ENCODE peak calls at places on chromosomes 3 and 15, in five cellular contexts. B is pancreas, R is IMR-90, Z is HCT116, W is spleen. A is an unnamed sample.
A peak's percentile ranks its signal among the peaks of the same experiment; 100 is the strongest.

GRCh38 chr3:64518950-64519349 is 168.8 kb downstream of the ADAMTS9 start:
- DNase-seq in R (peak; percentile 41), Z (no peak), W (no peak), B (no peak), A (no peak)

GRCh38 chr3:17810759-17811158 is 68.3 kb upstream of the TBC1D5 start:
- DNase-seq in B (no peak), Z (peak; percentile 13), W (no peak), R (peak; percentile 37), A (no peak)

GRCh38 chr3:73786346-73786807 is 161.6 kb upstream of the PDZRN3 start:
- DNase-seq in R (peak; percentile 97), B (no peak), Z (no peak), W (no peak), A (no peak)

GRCh38 chr3:139655880-139656279 is 21.9 kb downstream of the NMNAT3 start:
- DNase-seq in B (no peak), W (no peak), Z (no peak), R (no peak), A (no peak)

GRCh38 chr3:126621171-126621570 is 33.8 kb downstream of the TXNRD3 start:
- DNase-seq in B (no peak), W (no peak), Z (no peak), R (peak; percentile 58), A (no peak)

GRCh38 chr15:69648775-69649735 is 196.4 kb downstream of the RPLP1 start:
- DNase-seq in W (no peak), Z (no peak), R (no peak), B (no peak), A (no peak)

GRCh38 chr3:97235179-97235578 is 420.8 kb downstream of the EPHA6 start:
- DNase-seq in Z (no peak), R (no peak), B (no peak), W (no peak), A (no peak)

GRCh38 chr15:73838795-73839565 is 34.4 kb upstream of the TBC1D21 start:
- DNase-seq in B (peak; percentile 42), W (no peak), R (no peak), Z (no peak), A (peak; percentile 54)

GRCh38 chr3:98058244-98058960 is 23.3 kb upstream of the GABRR3 start:
- DNase-seq in B (no peak), W (no peak), Z (no peak), R (no peak), A (no peak)

GRCh38 chr3:15812183-15812582 is 14.4 kb upstream of the ANKRD28 start:
- DNase-seq in B (no peak), W (no peak), R (peak; percentile 36), Z (no peak), A (no peak)

GRCh38 chr3:128523591-128523990 is 30.6 kb upstream of the GATA2 start:
- DNase-seq in Z (no peak), B (no peak), R (no peak), W (no peak), A (no peak)

GRCh38 chr15:100284701-100285100 is 57.1 kb downstream of the ADAMTS17 start:
- DNase-seq in B (peak; percentile 47), R (no peak), Z (no peak), W (no peak), A (peak; percentile 68)

GRCh38 chr3:19652336-19652735 is 281.7 kb downstream of the EFHB start:
- DNase-seq in Z (no peak), B (no peak), W (no peak), R (no peak), A (no peak)

GRCh38 chr3:152941825-152942224 is 106.9 kb downstream of the P2RY1 start:
- DNase-seq in W (no peak), B (no peak), R (no peak), Z (no peak), A (no peak)

GRCh38 chr3:152937234-152937633 is 102.3 kb downstream of the P2RY1 start:
- DNase-seq in R (no peak), Z (no peak), W (no peak), B (no peak), A (no peak)

GRCh38 chr3:152943645-152944044 is 108.7 kb downstream of the P2RY1 start:
- DNase-seq in B (no peak), R (no peak), Z (peak; percentile 33), W (no peak), A (no peak)

GRCh38 chr3:152942366-152942765 is 107.4 kb downstream of the P2RY1 start:
- DNase-seq in W (no peak), Z (no peak), R (no peak), B (no peak), A (no peak)

DNA sequence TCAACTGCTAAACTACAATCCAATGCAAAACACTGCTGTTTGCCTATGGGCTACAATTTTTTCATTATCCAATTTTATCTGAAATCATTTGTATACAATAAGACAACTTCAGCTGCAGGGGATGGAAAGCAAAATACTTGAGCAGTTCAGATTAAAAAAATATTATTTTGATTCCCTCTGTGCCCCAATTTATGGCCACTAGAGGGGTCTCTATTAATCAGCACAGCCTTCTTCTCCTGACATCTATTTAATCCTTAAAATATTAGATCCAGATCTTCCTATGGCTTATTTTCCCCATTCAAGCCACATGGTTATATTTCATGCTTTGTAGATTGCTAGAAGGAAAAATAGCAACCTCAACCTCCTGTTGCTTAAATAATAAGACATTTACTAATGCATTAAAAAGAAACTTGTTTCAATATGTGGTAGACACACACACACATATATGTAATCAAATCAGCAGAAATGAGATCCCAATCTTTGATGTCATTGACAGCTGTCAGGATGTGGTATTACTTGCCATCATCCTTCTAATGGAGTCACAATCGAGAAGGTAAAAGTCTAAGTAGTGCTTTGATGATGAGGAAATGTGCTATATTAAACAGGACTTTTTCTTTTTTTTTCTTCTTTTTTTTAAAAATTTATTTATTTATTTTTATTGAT is 104.2 kb downstream of the P2RY1 start:
- DNase-seq in B (no peak), Z (no peak), W (no peak), R (no peak), A (no peak)
- TF ChIP-seq CTCF in B (no peak), Z (peak; percentile 5), W (no peak), R (no peak), A (no peak)

GRCh38 chr3:156551746-156552145 is 3.2 kb downstream of the SSR3 start:
- DNase-seq in W (no peak), R (peak; percentile 89), B (no peak), Z (no peak), A (no peak)

GRCh38 chr3:156551261-156551660 is 3.7 kb downstream of the SSR3 start:
- DNase-seq in W (no peak), Z (no peak), B (no peak), R (peak; percentile 69), A (no peak)

GRCh38 chr3:156552973-156553372 is 1.9 kb downstream of the SSR3 start:
- DNase-seq in W (no peak), Z (no peak), R (no peak), B (no peak), A (no peak)

GRCh38 chr3:156547637-156548036 is 7.3 kb downstream of the SSR3 start:
- DNase-seq in B (no peak), R (peak; percentile 56), W (no peak), Z (no peak), A (peak; percentile 41)

GRCh38 chr3:156548041-156548687 is 6.8 kb downstream of the SSR3 start:
- DNase-seq in W (no peak), R (no peak), Z (no peak), B (no peak), A (no peak)
- H3K4me1 ChIP-seq in W (peaks cover 87% of the 10 kb centered on the region), R (peaks cover 14% of the 10 kb centered on the region), Z (peaks cover 3% of the 10 kb centered on the region), B (peaks cover 24% of the 10 kb centered on the region), A (peaks cover 55% of the 10 kb centered on the region)

GRCh38 chr15:85800460-85801123 is 5.9 kb upstream of the KLHL25 start:
- DNase-seq in W (no peak), Z (peak; percentile 78), B (peak; percentile 92), R (peak; percentile 61), A (no peak)
- TF ChIP-seq CTCF in W (no peak), Z (peak; percentile 38), B (peak; percentile 37), R (no peak), A (no peak)

DNA sequence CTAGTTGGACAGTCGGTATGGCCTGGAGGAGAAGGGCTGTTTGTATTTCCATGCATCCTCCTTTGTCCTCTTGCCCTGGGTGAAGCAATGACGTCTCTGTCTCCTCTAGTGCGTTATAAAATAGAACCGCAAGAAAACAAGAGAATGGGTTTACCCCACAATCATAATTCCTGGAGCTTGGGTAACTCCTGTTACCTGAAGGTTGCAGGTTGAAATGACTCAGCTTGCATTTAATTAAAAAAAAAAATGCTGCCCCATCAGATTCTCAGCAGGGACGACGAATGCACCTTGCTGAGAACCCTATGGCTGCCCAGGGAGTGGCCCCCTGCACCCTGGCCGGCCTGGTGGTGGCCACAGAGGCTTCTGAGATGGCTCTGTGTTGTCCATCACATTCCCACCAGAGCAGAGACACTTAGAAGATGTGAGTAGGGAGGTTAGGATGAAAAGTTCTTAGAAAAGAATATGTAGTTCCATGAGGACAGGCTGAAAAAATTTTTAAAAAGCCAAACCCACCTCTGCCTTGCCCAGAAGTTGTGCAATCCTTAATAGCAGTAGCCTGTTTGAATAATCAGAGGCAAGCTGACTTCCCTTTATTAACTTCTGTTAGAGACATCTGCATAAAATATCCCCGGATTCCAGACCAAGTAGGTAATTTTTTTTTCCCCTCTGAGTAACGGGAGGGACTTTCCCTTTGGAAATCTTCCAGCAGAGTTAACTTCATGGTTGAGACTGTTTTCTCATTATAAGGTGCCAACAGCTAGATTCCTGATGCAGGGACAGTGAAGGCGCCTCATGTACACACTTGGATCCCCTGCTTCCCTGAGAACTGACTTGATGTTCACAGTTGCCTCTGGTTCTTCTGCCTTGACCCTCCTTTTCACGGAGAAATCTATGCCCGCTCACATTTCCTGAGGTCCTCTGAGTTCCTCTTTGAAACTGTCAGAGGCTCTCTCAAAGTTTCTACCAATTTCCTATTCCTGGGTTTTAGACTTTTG is 227.9 kb upstream of the BHLHE40 start:
- DNase-seq in B (no peak), W (no peak), Z (no peak), R (peak; percentile 87), A (no peak)
- H3K4me1 ChIP-seq in B (peaks cover 8% of the 10 kb centered on the region), W (peaks cover 72% of the 10 kb centered on the region), Z (no peaks in the 10 kb centered on the region), R (peaks cover 10% of the 10 kb centered on the region), A (peaks cover 23% of the 10 kb centered on the region)

DNA sequence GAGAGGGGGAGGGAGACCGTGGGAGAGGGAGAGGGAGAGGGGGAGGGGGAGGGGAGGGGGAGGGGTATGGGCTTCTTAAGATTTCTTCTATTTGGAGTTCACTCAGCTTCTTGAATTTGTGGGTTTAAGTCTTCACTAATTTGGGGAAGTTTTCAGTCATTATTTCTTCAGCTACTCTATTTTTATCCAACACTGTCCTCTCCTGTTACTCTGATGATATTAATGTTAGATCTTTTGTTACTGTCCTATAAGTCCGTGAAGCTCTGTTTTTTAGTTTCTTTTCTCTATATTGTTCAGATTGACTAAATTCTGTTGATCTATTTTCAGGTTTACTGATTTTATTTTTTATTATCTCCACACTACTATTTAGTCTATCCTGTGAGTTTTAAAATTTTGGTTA is 351.5 kb upstream of the TPM1 start:
- DNase-seq in W (no peak), B (no peak), Z (no peak), R (no peak), A (no peak)
- TF ChIP-seq CTCF in W (no peak), B (no peak), Z (no peak), R (peak; percentile 18), A (no peak)

DNA sequence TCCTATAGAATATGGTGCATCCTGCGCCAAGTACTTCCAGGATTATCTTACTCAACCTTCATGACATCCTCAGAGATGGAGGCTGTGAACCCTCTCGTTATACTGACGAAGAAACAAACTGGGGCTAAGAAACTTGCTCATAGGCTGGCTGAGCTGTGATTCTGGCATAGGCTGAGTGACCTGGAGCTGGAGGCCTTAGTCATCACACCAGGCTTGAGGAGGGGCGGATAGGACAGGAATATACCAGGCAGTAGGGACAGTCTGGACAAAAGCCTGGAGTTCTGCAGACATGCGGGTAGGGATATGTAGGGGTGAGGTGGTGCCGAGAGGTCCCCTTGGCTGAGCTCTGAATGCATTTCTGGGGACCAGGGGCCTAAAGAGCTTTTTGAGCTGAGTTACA is 18.1 kb downstream of the HEMK1 start:
- DNase-seq in W (no peak), Z (no peak), R (peak; percentile 24), B (no peak), A (no peak)
- H3K4me1 ChIP-seq in W (peaks cover 47% of the 10 kb centered on the region), Z (peaks cover 16% of the 10 kb centered on the region), R (no peaks in the 10 kb centered on the region), B (peaks cover under 1% of the 10 kb centered on the region), A (peaks cover 16% of the 10 kb centered on the region)